ENCODE peak calls at places on chromosomes 5 and 9, in six cellular contexts. F, P, H, J, G and U are unnamed samples.

GRCh38 chr9:124353811-124354274 is 61.4 kb downstream of the PSMB7 start:
- DNase-seq in F (peak), P (no peak), H (no peak), J (no peak), G (peak), U (no peak)

GRCh38 chr5:139847790-139848507 is 52.3 kb downstream of the PSD2 start:
- DNase-seq in F (no peak), P (no peak), H (peak), J (peak), G (no peak), U (peak)

GRCh38 chr5:77893225-77893860 is 117.2 kb upstream of the TBCA start:
- DNase-seq in F (peak), P (no peak), H (no peak), J (no peak), G (peak), U (peak)

GRCh38 chr9:21559402-21560280 is 77.5 kb upstream of the IFNE start:
- DNase-seq in F (peak), P (no peak), H (peak), J (peak), G (peak), U (peak)

GRCh38 chr9:28365736-28366135 is 792.5 kb upstream of the C9orf72 start:
- DNase-seq in F (peak), P (no peak), H (peak), J (no peak), G (no peak), U (no peak)

GRCh38 chr9:136056546-136057235 is 38.4 kb downstream of the NACC2 start:
- DNase-seq in F (no peak), P (no peak), H (peak), J (no peak), G (no peak), U (peak)

GRCh38 chr9:1005043-1005667 is 28.7 kb downstream of the DMRT3 start:
- DNase-seq in F (peak), P (peak), H (peak), J (no peak), G (peak), U (peak)

GRCh38 chr5:142978726-142979125 is 208.5 kb downstream of the ARHGAP26 start:
- DNase-seq in F (no peak), P (no peak), H (no peak), J (no peak), G (no peak), U (no peak)

GRCh38 chr5:172979778-172980177 is 3.8 kb upstream of the ATP6V0E1 start:
- DNase-seq in F (peak), P (no peak), H (no peak), J (no peak), G (peak), U (no peak)

GRCh38 chr5:17276445-17276844 is 59.0 kb downstream of the BASP1 start:
- DNase-seq in F (no peak), P (no peak), H (no peak), J (no peak), G (no peak), U (no peak)

GRCh38 chr9:114314881-114315722 is 7.8 kb upstream of the ORM1 start:
- DNase-seq in F (peak), P (no peak), H (peak), J (no peak), G (peak), U (no peak)

GRCh38 chr9:98290411-98290810 is 35.0 kb upstream of the TBC1D2 start:
- DNase-seq in F (no peak), P (no peak), H (no peak), J (no peak), G (no peak), U (no peak)

GRCh38 chr9:110555971-110556370 is 23.6 kb downstream of the SVEP1 start:
- DNase-seq in F (peak), P (no peak), H (no peak), J (peak), G (peak), U (no peak)